ENCODE peak calls at places on chromosome 11, in five cellular contexts. One of them, this sample, is unnamed.

GRCh38 chr11:124865902-124866851 is 945 bp downstream of the ROBO3 start:
- DNase-seq in NT2/D1: peak; percentile 32
- DNase-seq in GM12878: no peak
- DNase-seq in H1: no peak
- DNase-seq in HEK293T: peak; percentile 83
- DNase-seq in this sample: no peak

GRCh38 chr11:100676901-100677300 is 10.2 kb upstream of the ARHGAP42 start:
- DNase-seq in NT2/D1: no peak
- DNase-seq in H1: peak; percentile 81
- DNase-seq in HEK293T: no peak
- DNase-seq in GM12878: no peak
- DNase-seq in this sample: peak; percentile 38

GRCh38 chr11:117221775-117222517 is 9.9 kb downstream of the PCSK7 start:
- DNase-seq in GM12878: no peak
- DNase-seq in NT2/D1: no peak
- DNase-seq in H1: no peak
- DNase-seq in HEK293T: no peak
- DNase-seq in this sample: no peak

GRCh38 chr11:126194121-126194543 is 17.3 kb downstream of the RPUSD4 start:
- DNase-seq in HEK293T: peak; percentile 61
- DNase-seq in NT2/D1: no peak
- DNase-seq in H1: no peak
- DNase-seq in GM12878: no peak
- DNase-seq in this sample: peak; percentile 44

GRCh38 chr11:64675417-64676252 is 47.4 kb downstream of the NRXN2 start:
- DNase-seq in H1: no peak
- DNase-seq in HEK293T: peak; percentile 55
- DNase-seq in NT2/D1: no peak
- DNase-seq in GM12878: no peak
- DNase-seq in this sample: no peak

GRCh38 chr11:134355656-134356055 is 23.9 kb downstream of the GLB1L2 start:
- DNase-seq in NT2/D1: no peak
- DNase-seq in GM12878: no peak
- DNase-seq in H1: no peak
- DNase-seq in HEK293T: no peak
- DNase-seq in this sample: no peak

GRCh38 chr11:109898592-109898991 is 194.6 kb upstream of the ZC3H12C start:
- DNase-seq in HEK293T: no peak
- DNase-seq in GM12878: no peak
- DNase-seq in H1: no peak
- DNase-seq in NT2/D1: no peak
- DNase-seq in this sample: no peak

GRCh38 chr11:119320593-119321524 is 3.9 kb upstream of the MCAM start:
- DNase-seq in GM12878: no peak
- DNase-seq in NT2/D1: no peak
- DNase-seq in H1: no peak
- DNase-seq in HEK293T: peak; percentile 35
- DNase-seq in this sample: no peak

GRCh38 chr11:59669611-59670009 is 773 bp upstream of the PATL1 start:
- DNase-seq in HEK293T: peak; percentile 22
- DNase-seq in H1: no peak
- DNase-seq in GM12878: no peak
- DNase-seq in NT2/D1: no peak
- DNase-seq in this sample: no peak

GRCh38 chr11:10785146-10785474 is 23.6 kb downstream of the EIF4G2 start:
- DNase-seq in NT2/D1: no peak
- DNase-seq in GM12878: no peak
- DNase-seq in HEK293T: no peak
- DNase-seq in H1: no peak
- DNase-seq in this sample: no peak

GRCh38 chr11:71198823-71199165 is 53.6 kb downstream of the SHANK2 start:
- DNase-seq in H1: no peak
- DNase-seq in NT2/D1: no peak
- DNase-seq in GM12878: no peak
- DNase-seq in HEK293T: no peak
- DNase-seq in this sample: no peak

GRCh38 chr11:46490576-46491100 is 99.1 kb upstream of the CHRM4 start:
- DNase-seq in GM12878: no peak
- DNase-seq in H1: no peak
- DNase-seq in NT2/D1: no peak
- DNase-seq in HEK293T: no peak
- DNase-seq in this sample: no peak

GRCh38 chr11:18394928-18395734 is 768 bp downstream of the LDHA start:
- DNase-seq in H1: no peak
- DNase-seq in GM12878: no peak
- DNase-seq in NT2/D1: peak; percentile 2
- DNase-seq in HEK293T: no peak
- DNase-seq in this sample: no peak

GRCh38 chr11:124769804-124770774 is 8.0 kb upstream of the ESAM start:
- DNase-seq in H1: no peak
- DNase-seq in HEK293T: no peak
- DNase-seq in GM12878: no peak
- DNase-seq in NT2/D1: no peak
- DNase-seq in this sample: peak; percentile 51

DNA sequence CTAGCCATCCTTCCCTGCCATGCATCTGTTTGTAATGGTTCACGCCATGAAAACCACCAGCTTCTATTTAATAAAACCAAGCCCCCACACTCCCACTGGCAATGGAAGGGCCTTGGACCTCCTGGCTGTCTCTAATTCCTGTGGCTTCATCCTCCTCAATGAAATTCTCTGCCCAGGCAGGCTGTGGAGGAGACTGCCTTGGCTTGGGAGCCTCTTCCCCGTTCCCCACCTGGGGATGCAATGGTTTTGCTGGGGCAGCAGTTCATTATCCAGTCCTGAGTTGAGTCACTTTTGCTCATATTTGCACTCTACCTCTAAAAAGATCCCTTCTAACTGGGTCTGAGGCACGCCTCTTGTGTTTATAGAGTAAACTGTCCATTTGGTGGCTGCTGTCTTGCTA is 515.8 kb downstream of the NTM start:
- DNase-seq in HEK293T: no peak
- DNase-seq in NT2/D1: no peak
- DNase-seq in GM12878: no peak
- DNase-seq in H1: no peak
- DNase-seq in this sample: no peak
- TF ChIP-seq SUZ12 in HEK293T: no peak
- TF ChIP-seq SUZ12 in NT2/D1: no peak
- TF ChIP-seq SUZ12 in GM12878: no peak
- TF ChIP-seq SUZ12 in H1: no peak
- TF ChIP-seq SUZ12 in this sample: no peak

DNA sequence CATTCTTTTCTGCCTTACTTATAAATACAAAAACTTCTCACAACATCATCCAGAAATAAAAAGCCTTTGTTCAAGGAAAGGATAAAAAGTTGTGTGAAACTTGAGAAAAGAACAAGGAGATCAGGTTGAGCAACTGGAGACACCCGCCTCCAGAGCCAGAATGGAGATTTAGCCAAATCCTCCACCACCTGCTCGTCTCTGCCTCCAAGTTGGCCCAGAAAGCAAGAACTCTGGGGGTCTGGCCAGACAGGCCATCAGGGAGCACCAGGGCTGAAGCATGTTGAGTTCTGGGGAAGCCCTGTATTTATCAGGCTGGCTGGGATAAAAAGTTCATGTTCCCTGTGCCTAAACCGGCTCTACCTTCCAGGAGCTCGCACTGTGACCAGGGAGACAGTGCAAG is 14.9 kb downstream of the SMCO4 start:
- DNase-seq in H1: no peak
- DNase-seq in HEK293T: no peak
- DNase-seq in GM12878: no peak
- DNase-seq in NT2/D1: no peak
- DNase-seq in this sample: no peak
- TF ChIP-seq SUZ12 in H1: no peak
- TF ChIP-seq SUZ12 in HEK293T: no peak
- TF ChIP-seq SUZ12 in GM12878: no peak
- TF ChIP-seq SUZ12 in NT2/D1: no peak
- TF ChIP-seq SUZ12 in this sample: no peak

GRCh38 chr11:2041963-2042362 is 44.3 kb upstream of the H19 start:
- DNase-seq in H1: no peak
- DNase-seq in HEK293T: no peak
- DNase-seq in NT2/D1: no peak
- DNase-seq in GM12878: no peak
- DNase-seq in this sample: no peak

GRCh38 chr11:2039198-2039759 is 41.6 kb upstream of the H19 start:
- DNase-seq in HEK293T: no peak
- DNase-seq in H1: no peak
- DNase-seq in NT2/D1: no peak
- DNase-seq in GM12878: no peak
- DNase-seq in this sample: no peak

GRCh38 chr11:2036863-2037486 is 39.3 kb upstream of the H19 start:
- DNase-seq in NT2/D1: no peak
- DNase-seq in GM12878: no peak
- DNase-seq in HEK293T: no peak
- DNase-seq in H1: no peak
- DNase-seq in this sample: no peak

GRCh38 chr11:2041153-2041552 is 43.5 kb upstream of the H19 start:
- DNase-seq in HEK293T: no peak
- DNase-seq in NT2/D1: no peak
- DNase-seq in H1: no peak
- DNase-seq in GM12878: no peak
- DNase-seq in this sample: no peak
- TF ChIP-seq SUZ12 in HEK293T: no peak
- TF ChIP-seq SUZ12 in NT2/D1: no peak
- TF ChIP-seq SUZ12 in H1: no peak
- TF ChIP-seq SUZ12 in GM12878: no peak
- TF ChIP-seq SUZ12 in this sample: no peak

DNA sequence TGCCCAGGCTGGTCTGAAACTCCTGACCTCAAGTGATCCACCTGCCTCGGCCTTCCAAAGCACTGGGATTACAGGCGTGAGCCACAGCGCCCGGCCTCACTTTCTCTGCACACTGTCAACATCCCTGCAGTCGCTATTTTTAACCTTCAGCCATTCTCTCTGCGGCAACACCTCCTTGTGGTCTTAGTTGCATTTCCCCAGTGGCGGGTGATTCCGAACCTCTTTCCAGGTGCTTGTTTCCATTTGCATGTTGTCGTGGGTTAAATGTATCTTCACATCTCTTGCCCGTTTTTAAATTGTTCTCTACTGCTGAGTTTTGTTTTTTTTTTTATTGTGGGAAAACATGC is 2.2 kb upstream of the SCT start:
- DNase-seq in GM12878: no peak
- DNase-seq in NT2/D1: no peak
- DNase-seq in H1: no peak
- DNase-seq in HEK293T: no peak
- DNase-seq in this sample: no peak
- TF ChIP-seq SUZ12 in GM12878: no peak
- TF ChIP-seq SUZ12 in NT2/D1: no peak
- TF ChIP-seq SUZ12 in H1: no peak
- TF ChIP-seq SUZ12 in HEK293T: no peak
- TF ChIP-seq SUZ12 in this sample: no peak

DNA sequence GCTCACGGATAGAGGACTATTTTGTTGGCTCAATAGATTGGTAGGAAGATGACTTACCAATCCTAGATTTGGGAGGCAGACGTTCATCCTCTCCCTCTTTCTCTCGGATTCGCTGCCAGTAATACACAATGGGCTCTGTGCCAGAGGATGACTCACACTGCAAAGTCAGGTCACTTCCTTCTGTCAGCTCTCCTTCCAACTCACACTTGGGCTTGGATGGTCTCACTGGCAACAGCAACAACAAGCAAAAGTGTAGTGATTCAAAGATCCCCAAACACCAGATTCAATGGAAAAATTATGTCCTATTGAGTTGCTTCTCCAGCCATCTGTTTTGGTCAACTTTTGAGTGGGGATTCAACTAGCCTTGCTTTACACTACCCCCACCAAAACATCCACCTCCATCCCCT is 21.7 kb upstream of the HSPA8 start:
- DNase-seq in NT2/D1: no peak
- DNase-seq in H1: no peak
- DNase-seq in GM12878: no peak
- DNase-seq in HEK293T: peak; percentile 49
- DNase-seq in this sample: peak; percentile 65
- TF ChIP-seq SUZ12 in NT2/D1: no peak
- TF ChIP-seq SUZ12 in H1: no peak
- TF ChIP-seq SUZ12 in GM12878: no peak
- TF ChIP-seq SUZ12 in HEK293T: no peak
- TF ChIP-seq SUZ12 in this sample: no peak

This sample was measured in HepG2.